ENCODE peak calls at places on chromosome 9, in six cellular contexts. E is WTC11, Y is H1, K is endothelial cell of umbilical vein, F is HepG2, X is K562. C is an unnamed sample.

GRCh38 chr9:92048924-92049625 is 66.1 kb downstream of the SPTLC1 start:
- DNase-seq in F (no peak), X (no peak), E (peak), K (no peak), Y (no peak), C (no peak)

GRCh38 chr9:77883846-77884771 is 147.5 kb downstream of the GNAQ start:
- DNase-seq in E (no peak), X (no peak), F (no peak), Y (peak), K (no peak), C (no peak)

GRCh38 chr9:21415492-21416267 is 6.8 kb downstream of the IFNA8 start:
- DNase-seq in E (no peak), Y (no peak), K (no peak), X (no peak), F (no peak), C (no peak)

GRCh38 chr9:137049544-137050449 is 3.8 kb upstream of the NPDC1 start:
- DNase-seq in E (peak), F (no peak), Y (no peak), X (peak), K (peak), C (peak)

GRCh38 chr9:88874391-88874790 is 116.9 kb upstream of the S1PR3 start:
- DNase-seq in K (no peak), X (peak), E (no peak), F (peak), Y (no peak), C (peak)

GRCh38 chr9:115673599-115673998 is 480.0 kb upstream of the PAPPA start:
- DNase-seq in E (no peak), X (no peak), F (no peak), Y (no peak), K (no peak), C (peak)

GRCh38 chr9:98096091-98096490 is 22.9 kb downstream of the TRIM14 start:
- DNase-seq in E (no peak), K (no peak), Y (no peak), F (no peak), X (no peak), C (no peak)

GRCh38 chr9:116340270-116340669 is 186.7 kb downstream of the PAPPA start:
- DNase-seq in X (no peak), Y (no peak), K (no peak), F (no peak), E (no peak), C (no peak)

GRCh38 chr9:132005896-132006295 is 73.8 kb downstream of the MED27 start:
- DNase-seq in X (no peak), E (no peak), Y (no peak), K (no peak), F (no peak), C (no peak)

GRCh38 chr9:127290666-127291065 is 26.1 kb downstream of the GARNL3 start:
- DNase-seq in Y (no peak), F (no peak), X (no peak), E (no peak), K (no peak), C (no peak)

GRCh38 chr9:98985596-98985995 is 41.9 kb downstream of the COL15A1 start:
- DNase-seq in X (no peak), Y (no peak), K (no peak), E (no peak), F (no peak), C (no peak)

GRCh38 chr9:97668485-97668884 is 28.7 kb downstream of the XPA start:
- DNase-seq in X (no peak), E (no peak), F (no peak), K (no peak), Y (no peak), C (no peak)

GRCh38 chr9:71562140-71562539 is 206.2 kb downstream of the CEMIP2 start:
- DNase-seq in E (peak), Y (peak), X (no peak), F (no peak), K (no peak), C (no peak)

GRCh38 chr9:115400801-115401200 is 282.8 kb upstream of the TNC start:
- DNase-seq in X (no peak), F (no peak), K (no peak), E (no peak), Y (no peak), C (no peak)

GRCh38 chr9:114366334-114367128 is 21.3 kb downstream of the AKNA start:
- DNase-seq in F (no peak), K (no peak), E (no peak), X (no peak), Y (no peak), C (peak)

GRCh38 chr9:126293522-126293889 is 33.1 kb upstream of the MVB12B start:
- DNase-seq in X (peak), F (no peak), E (peak), Y (no peak), K (no peak), C (no peak)

GRCh38 chr9:113355197-113355596 is 5.9 kb downstream of the BSPRY start:
- DNase-seq in K (no peak), E (no peak), X (peak), F (peak), Y (no peak), C (peak)

GRCh38 chr9:98019098-98019497 is 36.0 kb downstream of the ANP32B start:
- DNase-seq in Y (no peak), E (no peak), K (no peak), X (no peak), F (no peak), C (no peak)

GRCh38 chr9:29176786-29177185 is 1603.5 kb upstream of the C9orf72 start:
- DNase-seq in F (no peak), K (no peak), X (no peak), Y (no peak), E (no peak), C (no peak)

DNA sequence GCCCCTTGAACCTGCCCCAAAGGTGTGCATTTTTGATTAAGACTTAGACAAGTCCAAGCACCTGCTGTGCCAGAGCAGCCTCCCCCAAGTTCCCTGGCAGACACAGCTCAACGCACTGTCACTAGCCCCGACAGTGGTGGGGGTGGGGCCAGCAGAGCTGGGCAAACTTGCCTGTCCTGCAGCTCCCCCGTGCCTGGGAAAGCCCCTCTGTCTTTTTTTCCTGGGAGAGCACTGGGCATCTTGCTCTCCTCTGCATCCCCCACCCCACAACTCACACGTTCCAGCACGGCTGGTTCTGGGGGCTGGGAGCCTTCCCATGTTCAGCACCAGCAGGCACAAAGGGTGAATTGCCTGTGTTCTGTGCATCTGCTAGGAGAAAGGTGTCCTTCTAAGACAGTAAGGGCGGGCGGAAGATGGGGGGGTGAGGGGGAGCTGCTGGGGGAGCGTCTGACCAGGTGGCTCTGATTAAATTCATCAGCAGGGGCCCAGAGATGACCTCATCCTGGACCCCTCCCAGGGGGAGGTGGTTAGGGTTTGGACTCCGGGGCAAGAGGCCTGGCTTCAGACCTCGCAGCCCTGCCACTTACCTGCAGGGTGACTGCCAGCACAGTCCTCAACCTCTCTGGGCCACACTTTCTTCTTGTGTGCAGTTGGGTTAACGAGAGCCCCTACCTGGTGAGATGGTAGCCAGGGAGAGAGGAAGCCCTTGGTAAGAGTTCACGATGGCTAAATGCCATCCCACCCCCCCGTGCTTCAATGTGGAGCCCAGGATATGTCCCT is 23.6 kb downstream of the HMCN2 start:
- DNase-seq in Y (no peak), F (no peak), X (no peak), K (no peak), E (no peak), C (no peak)
- TF ChIP-seq JUN in Y (no peak), F (no peak), X (no peak), K (no peak), E (no peak), C (no peak)

DNA sequence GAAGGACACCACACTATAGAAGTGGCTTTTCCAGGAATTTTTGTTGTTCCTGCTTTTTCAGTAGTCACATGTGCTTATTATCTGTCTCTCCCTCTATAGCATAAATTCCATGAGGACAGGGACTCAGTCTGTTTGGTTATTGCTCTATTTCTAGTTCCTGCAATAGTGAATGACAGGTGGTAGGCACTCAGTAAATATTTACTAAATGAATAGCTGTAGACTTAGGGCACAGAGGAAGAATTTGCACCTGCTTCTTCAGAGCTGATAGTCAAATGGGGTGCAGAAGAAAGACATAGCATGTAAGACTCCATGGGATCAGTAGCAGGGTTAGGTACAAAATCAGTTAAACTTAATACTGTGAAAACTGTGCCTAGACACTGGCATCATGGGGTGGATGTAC is 580.2 kb downstream of the CCDC171 start:
- DNase-seq in K (no peak), Y (no peak), F (no peak), E (no peak), X (no peak), C (no peak)
- TF ChIP-seq JUN in K (no peak), Y (no peak), F (no peak), E (no peak), X (no peak), C (no peak)

DNA sequence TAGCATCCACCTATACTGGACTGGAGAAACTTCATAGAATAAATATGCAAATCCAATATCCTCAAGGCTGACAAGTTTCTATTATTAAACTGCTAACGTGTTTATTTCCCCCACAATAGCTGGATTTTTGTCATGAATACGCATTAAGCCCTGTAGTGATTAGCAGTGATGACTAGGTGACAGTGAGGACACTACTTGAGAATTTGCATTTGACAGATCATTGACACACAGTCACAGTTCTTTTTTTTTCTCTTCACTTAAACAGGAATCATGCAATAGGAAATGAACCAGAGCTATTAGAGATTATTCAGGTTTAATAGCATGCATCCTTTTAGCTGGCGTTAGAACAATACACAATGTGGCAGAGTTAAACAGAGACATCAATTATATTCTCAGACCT is 35.3 kb downstream of the MPDZ start:
- DNase-seq in Y (no peak), K (no peak), F (no peak), X (no peak), E (no peak), C (no peak)
- TF ChIP-seq JUN in Y (no peak), K (no peak), F (no peak), X (no peak), E (no peak), C (no peak)

GRCh38 chr9:16867571-16868311 is 2.7 kb downstream of the BNC2 start:
- DNase-seq in Y (no peak), E (no peak), F (peak), X (no peak), K (peak), C (no peak)
- TF ChIP-seq JUN in Y (no peak), E (no peak), F (no peak), X (no peak), K (no peak), C (no peak)